ENCODE peak calls at places on chromosomes 13 and 19, in four cellular contexts. V is lower lobe of right lung, E is Karpas-422, J is PC-9. W is an unnamed sample. For H3K27me3, the result is how much of the 10 kb centered on the place peaks cover.

GRCh38 chr13:110685305-110685704 is 20.6 kb downstream of the CARS2 start:
- DNase-seq in J (no peak), E (no peak), V (no peak), W (no peak)

GRCh38 chr13:83880275-83881027 is 1.8 kb downstream of the SLITRK1 start:
- DNase-seq in V (no peak), J (no peak), E (no peak), W (no peak)

GRCh38 chr19:10516671-10517286 is 468 bp downstream of the S1PR5 start:
- DNase-seq in J (peak), E (peak), V (no peak), W (no peak)

GRCh38 chr13:89550842-89551422 is 1796.6 kb upstream of the MIR17HG start:
- DNase-seq in E (no peak), V (no peak), J (no peak), W (no peak)

GRCh38 chr19:38952395-38953165 is 21.8 kb downstream of the MRPS12 start:
- DNase-seq in V (no peak), J (peak), E (peak), W (no peak)

GRCh38 chr19:10644351-10645007 is 9.7 kb upstream of the ILF3 start:
- DNase-seq in V (peak), E (peak), J (peak), W (peak)

GRCh38 chr13:30725331-30726085 is 9.8 kb upstream of the ALOX5AP start:
- DNase-seq in E (no peak), J (peak), V (no peak), W (no peak)

GRCh38 chr13:103349664-103350063 is 283.4 kb upstream of the SLC10A2 start:
- DNase-seq in V (no peak), J (no peak), E (no peak), W (peak)

GRCh38 chr13:91200486-91200885 is 147.0 kb upstream of the MIR17HG start:
- DNase-seq in V (no peak), E (no peak), J (no peak), W (no peak)

GRCh38 chr13:91017031-91017668 is 330.3 kb upstream of the MIR17HG start:
- DNase-seq in J (peak), E (peak), V (peak), W (no peak)

GRCh38 chr13:69595181-69595580 is 512.4 kb upstream of the ATXN8OS start:
- DNase-seq in V (no peak), E (no peak), J (no peak), W (no peak)

GRCh38 chr13:110529522-110530311 is 31.8 kb downstream of the RAB20 start:
- DNase-seq in E (no peak), V (no peak), J (no peak), W (no peak)

GRCh38 chr19:46963093-46963734 is 56.4 kb upstream of the NPAS1 start:
- DNase-seq in E (no peak), J (no peak), V (no peak), W (no peak)

GRCh38 chr19:58498316-58499020 is 13.3 kb downstream of the SLC27A5 start:
- DNase-seq in E (no peak), V (peak), J (no peak), W (no peak)

GRCh38 chr13:30808600-30808999 is 73.3 kb downstream of the ALOX5AP start:
- DNase-seq in V (no peak), E (peak), J (no peak), W (no peak)

GRCh38 chr13:59671853-59672252 is 491.9 kb downstream of the DIAPH3 start:
- DNase-seq in E (no peak), J (no peak), V (no peak), W (no peak)

GRCh38 chr13:66375756-66376155 is 854.4 kb downstream of the PCDH9 start:
- DNase-seq in J (no peak), E (no peak), V (no peak), W (no peak)

GRCh38 chr13:34803756-34804155 is 138.3 kb upstream of the NBEA start:
- DNase-seq in J (no peak), E (no peak), V (no peak), W (no peak)

GRCh38 chr19:9039728-9040127 is 29.5 kb upstream of the MUC16 start:
- DNase-seq in V (no peak), J (peak), E (no peak), W (no peak)

GRCh38 chr19:11296264-11296663 is 304 bp downstream of the TSPAN16 start:
- DNase-seq in E (no peak), J (no peak), V (no peak), W (peak)

GRCh38 chr19:54178581-54179261 is 5.8 kb upstream of the TMC4 start:
- DNase-seq in V (no peak), J (no peak), E (peak), W (no peak)

GRCh38 chr19:16048583-16048982 is 27.7 kb upstream of the TPM4 start:
- DNase-seq in V (no peak), E (no peak), J (peak), W (no peak)

GRCh38 chr13:52459668-52460067 is 4.4 kb downstream of the CKAP2 start:
- DNase-seq in E (no peak), V (no peak), J (no peak), W (no peak)

GRCh38 chr19:13077233-13077632 is 25.4 kb downstream of the LYL1 start:
- DNase-seq in E (no peak), V (no peak), J (no peak), W (no peak)

GRCh38 chr19:46725859-46726393 is 9.0 kb upstream of the PRKD2 start:
- DNase-seq in E (no peak), V (no peak), J (peak), W (no peak)

GRCh38 chr13:39132286-39132685 is 94.0 kb downstream of the NHLRC3 start:
- DNase-seq in V (no peak), J (no peak), E (no peak), W (no peak)

GRCh38 chr19:35123573-35123972 is 8.0 kb downstream of the FXYD3 start:
- DNase-seq in V (no peak), E (no peak), J (peak), W (no peak)

GRCh38 chr19:48636859-48637448 is at the start of gene DBP:
- DNase-seq in J (peak), V (peak), E (no peak), W (no peak)

GRCh38 chr13:36131215-36131930 is at the start of gene DCLK1:
- DNase-seq in J (no peak), V (peak), E (no peak), W (peak)

GRCh38 chr13:29802621-29803020 is 47.8 kb downstream of the UBL3 start:
- DNase-seq in V (no peak), J (no peak), E (no peak), W (no peak)

GRCh38 chr13:34025746-34026145 is 207.8 kb downstream of the RFC3 start:
- DNase-seq in J (peak), V (no peak), E (no peak), W (no peak)

GRCh38 chr13:39023761-39024160 is 14.1 kb downstream of the PROSER1 start:
- DNase-seq in V (no peak), E (no peak), J (peak), W (no peak)

GRCh38 chr13:76878043-76878442 is 8.2 kb downstream of the KCTD12 start:
- DNase-seq in J (no peak), E (no peak), V (no peak), W (no peak)

GRCh38 chr13:104810242-104810641 is 1725.2 kb downstream of the EFNB2 start:
- DNase-seq in V (no peak), E (no peak), J (no peak), W (no peak)

GRCh38 chr13:34634443-34634842 is 307.6 kb upstream of the NBEA start:
- DNase-seq in E (no peak), V (no peak), J (no peak), W (no peak)

GRCh38 chr13:28316129-28316528 is 177.8 kb downstream of the PAN3 start:
- DNase-seq in E (no peak), J (no peak), V (no peak), W (no peak)

DNA sequence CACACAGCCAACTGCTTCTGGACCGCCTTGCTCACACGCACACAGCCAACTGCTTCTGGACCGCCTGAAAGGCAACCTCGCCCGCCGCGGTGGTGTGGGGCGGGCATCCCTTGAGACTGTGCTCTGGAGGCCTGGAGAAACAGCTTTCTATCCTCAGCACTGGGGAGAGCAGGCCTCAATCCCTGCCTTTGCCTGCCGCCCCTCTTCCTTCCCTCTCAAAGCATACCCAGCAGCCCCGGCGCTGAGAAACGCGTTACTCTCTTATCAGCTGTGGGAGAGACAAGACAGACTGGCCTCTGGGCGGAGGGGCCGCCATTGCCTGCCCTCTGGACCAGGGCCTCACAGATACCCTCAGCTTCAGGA is 2.9 kb downstream of the LIPE start:
- DNase-seq in J (no peak), E (peak), V (no peak), W (no peak)
- H3K27me3 ChIP-seq in J (under half), E (under half), V (under half), W (under half)

GRCh38 chr19:6803036-6803404 is 30.5 kb downstream of the VAV1 start:
- DNase-seq in V (no peak), E (peak), J (no peak), W (no peak)

GRCh38 chr19:6806488-6806887 is 34.0 kb downstream of the VAV1 start:
- DNase-seq in E (peak), V (no peak), J (no peak), W (no peak)

GRCh38 chr19:6801397-6802086 is 29.0 kb downstream of the VAV1 start:
- DNase-seq in V (peak), J (peak), E (peak), W (peak)

GRCh38 chr19:6800991-6801396 is 28.5 kb downstream of the VAV1 start:
- DNase-seq in J (peak), V (no peak), E (no peak), W (no peak)

DNA sequence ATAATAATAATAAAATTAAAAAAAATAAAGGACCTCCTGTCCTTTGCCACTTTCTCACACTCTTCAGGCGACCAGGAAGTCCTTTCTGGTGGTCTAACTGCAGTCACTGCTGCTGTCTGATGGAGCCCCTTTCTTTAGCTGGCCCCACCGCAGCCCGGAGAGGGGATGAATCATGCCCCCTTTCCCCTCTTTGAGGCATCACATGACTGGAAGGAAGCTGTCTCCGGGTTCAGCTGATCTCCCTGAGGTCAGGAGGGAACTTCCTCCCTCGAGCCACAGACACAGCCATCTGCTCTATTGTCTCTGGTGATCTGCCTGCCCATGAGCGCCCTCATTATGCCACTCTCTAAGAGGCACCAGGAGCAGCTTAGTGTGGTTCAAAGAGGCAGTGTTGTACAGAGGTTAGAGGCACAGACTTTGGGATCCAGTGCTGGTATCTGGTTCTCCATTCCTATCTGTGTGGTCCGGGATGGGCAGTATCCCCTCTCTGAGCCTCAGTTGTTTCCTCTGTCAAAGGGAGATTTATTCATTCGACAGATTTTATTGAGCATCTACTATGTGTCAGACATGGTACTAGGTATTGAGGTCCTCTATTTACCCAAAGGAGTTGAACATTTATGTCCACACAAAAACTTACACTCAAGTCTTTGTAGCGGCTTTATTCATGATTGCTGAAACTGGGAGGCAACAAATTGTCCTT is 30.0 kb downstream of the VAV1 start:
- DNase-seq in E (peak), V (peak), J (peak), W (peak)
- H3K27me3 ChIP-seq in E (under half), V (under half), J (under half), W (under half)

DNA sequence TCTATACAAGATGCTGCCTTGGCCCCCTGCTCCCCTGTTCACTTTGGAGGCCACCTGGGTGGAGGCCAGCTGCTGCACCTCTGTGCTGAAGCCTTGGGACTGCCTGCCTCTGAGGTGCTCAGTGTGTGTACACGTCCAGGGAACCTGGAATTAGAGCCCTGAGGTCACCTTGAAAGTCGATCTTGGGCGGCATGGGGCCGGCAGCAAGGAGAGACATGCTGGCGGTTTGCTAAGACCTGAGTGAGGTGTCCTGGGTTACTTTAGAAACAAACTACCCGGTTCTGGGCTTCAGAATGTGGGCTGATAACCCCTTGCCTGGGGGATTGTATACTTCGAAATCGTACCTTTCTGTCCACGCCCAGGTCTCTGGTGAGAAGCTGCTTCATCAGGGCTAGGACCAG is 25.5 kb downstream of the TSSK6 start:
- DNase-seq in E (no peak), J (no peak), V (no peak), W (no peak)
- H3K27me3 ChIP-seq in E (under half), J (under half), V (under half), W (under half)

DNA sequence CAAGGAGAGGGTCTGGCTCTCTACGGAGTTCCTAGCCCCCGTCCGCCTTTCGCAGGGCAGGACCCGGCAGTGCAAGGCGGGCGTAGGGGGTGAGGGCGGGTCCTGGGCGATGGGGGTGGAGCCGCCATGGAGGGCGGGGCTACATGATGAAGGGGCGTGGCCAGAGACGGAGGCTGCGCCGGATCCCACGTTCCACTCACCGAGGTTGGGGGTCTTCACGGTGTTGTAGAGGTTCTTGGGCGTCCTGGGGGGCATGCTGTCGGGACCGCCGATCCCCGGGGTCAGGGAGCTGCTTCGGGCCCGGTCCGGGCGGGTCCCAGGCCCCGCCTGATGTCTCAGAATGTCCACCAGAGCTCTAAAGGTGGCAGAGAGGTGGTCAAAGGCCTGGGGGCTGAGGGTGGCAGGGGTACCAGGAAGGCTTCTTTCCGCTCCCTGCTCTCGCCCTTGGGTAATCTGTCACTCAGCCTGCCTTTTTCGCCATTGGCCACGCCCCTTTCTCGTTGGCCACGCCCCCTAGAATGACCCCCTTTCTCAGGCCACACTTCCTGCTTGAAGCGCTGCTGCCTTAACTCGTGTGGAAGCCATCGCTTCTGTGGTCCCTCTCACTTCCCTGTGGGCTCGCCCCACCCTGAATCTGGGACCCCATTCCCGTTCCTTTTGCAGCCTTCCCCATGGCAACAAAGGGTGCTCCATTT is 2.5 kb downstream of the SHISA7 start:
- DNase-seq in V (no peak), E (no peak), J (no peak), W (no peak)
- H3K27me3 ChIP-seq in V (half or more), E (under half), J (under half), W (under half)

GRCh38 chr19:5336195-5336965 is 4.2 kb downstream of the PTPRS start:
- DNase-seq in J (no peak), E (no peak), V (no peak), W (no peak)
- H3K27me3 ChIP-seq in J (under half), E (under half), V (half or more), W (half or more)

GRCh38 chr13:95505976-95506375 is 46.5 kb upstream of the CLDN10 start:
- DNase-seq in E (no peak), J (no peak), V (no peak), W (no peak)
- H3K27me3 ChIP-seq in E (under half), J (under half), V (under half), W (under half)

W was measured in heart right ventricle.